ENCODE peak calls at places on chromosomes 2 and 18, in ten cellular contexts. B is esophagus squamous epithelium; V is right lobe of liver; G is stimulated activated CD4-positive, alpha-beta T cell treated with anti-CD3 and anti-CD28 coated beads, Interleukin-1b, Interleukin-23, amount 100 ng/mL, for 24 hours; M is T-helper 1 cell; A is CD4-positive, alpha-beta T cell; L is PC-3; N is NCI-H460; S is NCI-H1092 treated with DMSO at 0.1 percent for 48 hours; W is NCI-H748 treated with DMSO at 0.1 percent for 48 hours. O is an unnamed sample.

GRCh38 chr18:32847719-32848118 is 74.9 kb upstream of the KLHL14 start:
- DNase-seq in B (no peak), V (no peak), G (no peak), M (no peak), A (no peak), L (no peak), N (no peak), S (no peak), W (no peak), O (no peak)

GRCh38 chr18:37124511-37124910 is 295.6 kb downstream of the KIAA1328 start:
- DNase-seq in B (no peak), V (no peak), G (no peak), M (no peak), A (no peak), L (no peak), N (no peak), S (no peak), W (no peak), O (no peak)

GRCh38 chr2:115083216-115083615 is 640.8 kb downstream of the DPP10 start:
- DNase-seq in B (no peak), V (no peak), G (no peak), M (no peak), A (no peak), L (peak; percentile 33), N (peak; percentile 9), S (no peak), W (no peak), O (peak; percentile 8)

GRCh38 chr18:23154823-23155517 is 19.7 kb downstream of the CABLES1 start:
- DNase-seq in B (no peak), V (no peak), G (no peak), M (no peak), A (no peak), L (peak; percentile 56), N (no peak), S (no peak), W (no peak), O (no peak)

GRCh38 chr2:75500633-75501032 is 60.1 kb downstream of the EVA1A start:
- DNase-seq in B (no peak), V (no peak), G (no peak), M (no peak), A (no peak), L (peak; percentile 45), N (no peak), S (peak; percentile 45), W (peak; percentile 64), O (no peak)

GRCh38 chr2:132503621-132504200 is 87.1 kb downstream of the GPR39 start:
- DNase-seq in B (no peak), V (no peak), G (no peak), M (no peak), A (no peak), L (peak; percentile 39), N (no peak), S (no peak), W (no peak), O (peak; percentile 11)

GRCh38 chr18:12839057-12839525 is 44.9 kb downstream of the PTPN2 start:
- DNase-seq in B (no peak), V (no peak), G (no peak), M (peak; percentile 76), A (no peak), L (peak; percentile 35), N (no peak), S (no peak), W (no peak), O (no peak)

GRCh38 chr18:25675123-25675850 is 323.3 kb upstream of the ZNF521 start:
- DNase-seq in B (no peak), V (no peak), G (no peak), M (no peak), A (no peak), L (no peak), N (no peak), S (no peak), W (no peak), O (no peak)

GRCh38 chr2:10407841-10408648 is 40.1 kb downstream of the ODC1 start:
- DNase-seq in B (no peak), V (peak; percentile 88), G (peak; percentile 32), M (peak; percentile 75), A (peak; percentile 29), L (peak; percentile 96), N (peak; percentile 93), S (no peak), W (no peak), O (peak; percentile 91)

GRCh38 chr2:66840321-66841014 is 405.5 kb downstream of the MEIS1 start:
- DNase-seq in B (no peak), V (no peak), G (no peak), M (no peak), A (no peak), L (peak; percentile 9), N (no peak), S (no peak), W (no peak), O (no peak)

GRCh38 chr2:102358496-102358895 is 2.9 kb downstream of the IL18R1 start:
- DNase-seq in B (no peak), V (no peak), G (no peak), M (peak; percentile 31), A (no peak), L (no peak), N (no peak), S (no peak), W (no peak), O (no peak)

GRCh38 chr18:79766308-79766707 is 31.4 kb upstream of the KCNG2 start:
- DNase-seq in B (no peak), V (no peak), G (no peak), M (no peak), A (no peak), L (no peak), N (no peak), S (no peak), W (peak; percentile 55), O (no peak)

GRCh38 chr2:164560181-164560792 is 61.0 kb downstream of the GRB14 start:
- DNase-seq in B (no peak), V (no peak), G (no peak), M (no peak), A (no peak), L (peak; percentile 60), N (peak; percentile 22), S (peak; percentile 16), W (no peak), O (peak; percentile 14)

GRCh38 chr2:238157506-238158017 is 1.2 kb upstream of the ERFE start:
- DNase-seq in B (no peak), V (peak; percentile 35), G (no peak), M (no peak), A (no peak), L (no peak), N (no peak), S (peak; percentile 29), W (no peak), O (no peak)

GRCh38 chr18:79928563-79928960 is 22.9 kb downstream of the SLC66A2 start:
- DNase-seq in B (no peak), V (peak; percentile 25), G (no peak), M (no peak), A (no peak), L (no peak), N (no peak), S (no peak), W (no peak), O (no peak)

GRCh38 chr2:208479342-208479741 is 72.8 kb downstream of the PTH2R start:
- DNase-seq in B (no peak), V (no peak), G (no peak), M (no peak), A (no peak), L (no peak), N (no peak), S (no peak), W (no peak), O (no peak)

GRCh38 chr2:177093384-177093783 is 119.2 kb upstream of the HNRNPA3 start:
- DNase-seq in B (no peak), V (no peak), G (no peak), M (no peak), A (no peak), L (no peak), N (no peak), S (no peak), W (no peak), O (no peak)

GRCh38 chr2:173136614-173137013 is 61.0 kb downstream of the MAP3K20 start:
- DNase-seq in B (no peak), V (no peak), G (no peak), M (peak; percentile 24), A (no peak), L (no peak), N (no peak), S (no peak), W (no peak), O (no peak)

GRCh38 chr2:200089040-200089755 is 133.8 kb downstream of the MAIP1 start:
- DNase-seq in B (no peak), V (no peak), G (no peak), M (no peak), A (no peak), L (no peak), N (no peak), S (no peak), W (no peak), O (no peak)

GRCh38 chr2:178320011-178320410 is 125.7 kb downstream of the OSBPL6 start:
- DNase-seq in B (no peak), V (no peak), G (no peak), M (no peak), A (no peak), L (no peak), N (no peak), S (no peak), W (peak; percentile 77), O (no peak)

GRCh38 chr2:190882831-190883582 is 2.4 kb downstream of the GLS start:
- DNase-seq in B (no peak), V (no peak), G (no peak), M (peak; percentile 46), A (no peak), L (peak; percentile 35), N (no peak), S (no peak), W (no peak), O (no peak)

GRCh38 chr2:31136732-31137131 is 1.5 kb downstream of the GALNT14 start:
- DNase-seq in B (no peak), V (no peak), G (no peak), M (no peak), A (no peak), L (no peak), N (no peak), S (no peak), W (no peak), O (no peak)

GRCh38 chr2:32745191-32745590 is 117.3 kb downstream of the TTC27 start:
- DNase-seq in B (no peak), V (no peak), G (no peak), M (no peak), A (no peak), L (peak; percentile 41), N (no peak), S (no peak), W (no peak), O (no peak)

GRCh38 chr2:45412754-45413379 is 198.2 kb downstream of the SRBD1 start:
- DNase-seq in B (no peak), V (no peak), G (no peak), M (no peak), A (no peak), L (no peak), N (no peak), S (no peak), W (peak; percentile 47), O (no peak)

GRCh38 chr18:47561316-47561715 is 309.9 kb upstream of the SKOR2 start:
- DNase-seq in B (no peak), V (no peak), G (no peak), M (no peak), A (no peak), L (no peak), N (no peak), S (no peak), W (no peak), O (no peak)

O was measured in H4.